ENCODE peak calls at places on chromosomes 3 and 15, in five cellular contexts. E is uterus, Y is IMR-90, Q is Peyer's patch, X is suprapubic skin. W is an unnamed sample.

GRCh38 chr15:74628949-74629348 is 13.3 kb downstream of the CLK3 start:
- DNase-seq in E (no peak), Q (no peak), Y (no peak), X (no peak), W (no peak)

GRCh38 chr3:72694398-72694797 is 153.8 kb downstream of the SHQ1 start:
- DNase-seq in X (no peak), Y (peak), Q (no peak), E (no peak), W (no peak)

GRCh38 chr3:31170932-31171670 is 276.6 kb upstream of the GADL1 start:
- DNase-seq in Q (no peak), Y (peak), X (no peak), E (no peak), W (no peak)

GRCh38 chr15:99706557-99707303 is 26.5 kb downstream of the LYSMD4 start:
- DNase-seq in E (no peak), Y (no peak), Q (no peak), X (no peak), W (no peak)

GRCh38 chr15:62809106-62809967 is 233.2 kb upstream of the TPM1 start:
- DNase-seq in Q (no peak), Y (peak), X (no peak), E (no peak), W (no peak)

GRCh38 chr3:132622148-132622547 is 25.1 kb downstream of the ACKR4 start:
- DNase-seq in X (no peak), Q (no peak), Y (no peak), E (no peak), W (no peak)

GRCh38 chr15:49242820-49243219 is 72.8 kb downstream of the GALK2 start:
- DNase-seq in E (no peak), Q (no peak), Y (peak), X (no peak), W (no peak)

GRCh38 chr3:170709046-170709445 is 123.2 kb upstream of the SLC7A14 start:
- DNase-seq in E (no peak), Q (no peak), Y (peak), X (no peak), W (no peak)

GRCh38 chr15:32824777-32825176 is 107.0 kb downstream of the GREM1 start:
- DNase-seq in Y (peak), Q (no peak), E (no peak), X (no peak), W (no peak)

GRCh38 chr15:59384507-59384906 is 11.8 kb upstream of the MYO1E start:
- DNase-seq in Q (no peak), E (no peak), X (no peak), Y (no peak), W (no peak)

GRCh38 chr3:11050666-11051323 is 58.2 kb downstream of the SLC6A1 start:
- DNase-seq in Q (no peak), X (no peak), Y (no peak), E (no peak), W (no peak)

GRCh38 chr3:25292604-25293003 is 135.5 kb upstream of the RARB start:
- DNase-seq in Y (no peak), X (no peak), Q (no peak), E (no peak), W (no peak)

GRCh38 chr3:68935778-68936177 is 3.4 kb upstream of the TAFA4 start:
- DNase-seq in Y (no peak), Q (no peak), E (no peak), X (no peak), W (no peak)

GRCh38 chr3:50493623-50494022 is 9.8 kb downstream of the CACNA2D2 start:
- DNase-seq in X (no peak), Y (no peak), Q (no peak), E (no peak), W (no peak)

GRCh38 chr3:159645874-159646273 is 342.8 kb upstream of the IL12A start:
- DNase-seq in Y (peak), Q (no peak), X (no peak), E (no peak), W (no peak)
- H3K4me3 ChIP-seq in Y (no peak), Q (no peak), X (no peak), E (no peak), W (no peak)

GRCh38 chr3:157175678-157176077 is 15.7 kb upstream of the CCNL1 start:
- DNase-seq in Y (no peak), E (no peak), Q (peak), X (no peak), W (no peak)

GRCh38 chr3:157176108-157176507 is 16.2 kb upstream of the CCNL1 start:
- DNase-seq in Q (no peak), Y (peak), E (no peak), X (no peak), W (no peak)

GRCh38 chr3:157182879-157183278 is 22.9 kb upstream of the CCNL1 start:
- DNase-seq in X (no peak), Q (no peak), Y (peak), E (no peak), W (no peak)

GRCh38 chr3:157180262-157180661 is 20.3 kb upstream of the CCNL1 start:
- DNase-seq in Y (no peak), X (no peak), E (no peak), Q (no peak), W (no peak)

GRCh38 chr3:157179365-157179803 is 19.4 kb upstream of the CCNL1 start:
- DNase-seq in X (no peak), E (no peak), Q (no peak), Y (no peak), W (no peak)
- TF ChIP-seq CTCF in X (no peak), E (no peak), Q (no peak), Y (no peak), W (no peak)

DNA sequence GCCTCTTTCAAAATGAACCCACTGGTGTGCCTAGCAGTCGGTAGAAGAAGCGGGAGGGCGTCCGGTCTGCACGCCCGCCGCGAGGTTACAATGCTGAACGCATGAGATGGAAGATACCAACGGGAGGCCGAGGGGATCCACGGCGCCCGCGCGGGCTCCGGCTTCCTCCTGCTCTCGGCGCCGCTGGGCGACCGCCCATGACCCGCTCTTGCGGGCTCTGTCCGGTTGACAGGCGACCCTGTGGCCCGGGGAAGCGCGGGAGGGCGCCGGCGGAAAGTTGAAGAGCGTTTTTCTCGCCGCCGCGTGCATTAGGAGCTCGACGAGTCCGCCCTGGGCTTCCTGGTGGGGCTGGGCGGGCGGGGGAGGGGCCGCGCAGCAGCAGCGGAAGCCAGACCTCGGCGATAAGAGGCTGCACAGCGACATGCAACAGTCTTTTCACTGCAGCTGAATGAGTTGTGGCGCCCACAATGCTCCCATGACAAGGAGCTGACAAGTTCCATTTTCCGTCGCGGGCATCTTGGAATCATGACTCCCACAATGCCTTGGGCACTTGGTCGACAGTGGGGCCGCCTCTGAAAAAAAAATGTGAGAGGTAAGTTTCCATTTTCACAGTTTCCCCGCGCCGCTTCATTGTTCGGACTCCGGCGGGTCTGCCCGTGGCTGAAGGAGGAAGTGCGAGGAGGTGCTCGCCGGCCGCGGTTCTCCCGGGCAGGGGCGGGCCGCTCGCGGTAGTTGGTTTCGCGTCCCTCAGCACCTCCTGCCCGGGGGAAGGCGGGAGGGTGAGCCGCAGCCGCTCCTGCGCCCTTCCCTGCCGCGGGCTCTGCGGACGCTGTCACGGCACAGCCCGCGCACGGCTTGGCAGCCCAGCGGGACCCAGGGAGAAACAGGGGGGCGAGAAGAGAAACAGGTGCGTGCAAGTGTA is at the start of gene MBNL1:
- DNase-seq in E (peak), X (peak), Y (peak), Q (peak), W (no peak)
- TF ChIP-seq POLR2A in E (peak), X (no peak), Y (peak), Q (peak), W (peak)

DNA sequence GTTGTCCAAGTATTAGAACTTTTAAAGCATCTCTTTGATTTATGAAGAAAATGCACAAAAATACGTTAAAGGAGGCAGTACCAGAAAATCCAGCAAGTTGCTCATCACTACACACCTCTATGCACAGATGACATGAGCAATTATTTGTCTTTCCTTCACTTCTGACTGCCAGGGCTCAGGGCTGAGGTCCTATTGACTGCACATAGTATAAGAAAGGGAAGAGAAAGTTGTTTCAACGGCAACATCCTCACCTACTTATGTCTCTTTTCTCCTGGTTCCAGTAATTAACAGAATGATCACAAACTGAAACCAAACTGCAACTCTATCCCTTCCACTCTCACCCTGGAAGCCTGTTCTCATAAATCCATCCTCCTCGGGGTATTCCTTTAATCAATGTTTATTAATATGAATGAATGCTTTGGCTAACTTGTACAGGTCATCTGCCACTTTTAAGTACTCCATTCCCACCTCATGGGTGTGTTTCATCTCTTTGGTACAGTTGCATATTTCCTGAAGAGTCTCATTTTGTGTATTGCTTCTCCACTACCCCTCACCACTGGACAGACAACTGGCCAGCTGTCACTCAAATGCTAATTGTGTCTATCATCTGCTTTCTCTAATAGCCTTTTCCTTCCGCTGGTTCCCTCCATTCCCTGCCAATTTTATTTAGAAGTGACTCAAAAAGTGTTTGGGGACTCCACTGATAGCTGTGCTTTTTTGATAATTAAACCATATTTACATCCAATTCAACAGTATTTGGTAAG is 34.5 kb downstream of the RAB27A start:
- DNase-seq in Y (no peak), Q (no peak), X (no peak), E (no peak), W (no peak)
- H3K4me3 ChIP-seq in Y (peak), Q (no peak), X (no peak), E (no peak), W (peak)